ENCODE peak calls at places on chromosomes 2 and 18, in six cellular contexts. One of them, this sample, is unnamed.

GRCh38 chr18:7635948-7636347 is 68.8 kb downstream of the PTPRM start:
- DNase-seq in GM20000: no peak
- DNase-seq in H9: no peak
- DNase-seq in RWPE1: no peak
- DNase-seq in sigmoid colon: no peak
- DNase-seq in right atrium auricular region: no peak
- DNase-seq in this sample: no peak

GRCh38 chr2:105258835-105259350 is 17.4 kb downstream of the GPR45 start:
- DNase-seq in GM20000: no peak
- DNase-seq in H9: no peak
- DNase-seq in RWPE1: no peak
- DNase-seq in sigmoid colon: no peak
- DNase-seq in right atrium auricular region: no peak
- DNase-seq in this sample: no peak

GRCh38 chr18:45686892-45687611 is 36.9 kb upstream of the SLC14A1 start:
- DNase-seq in GM20000: peak; percentile 67
- DNase-seq in H9: no peak
- DNase-seq in RWPE1: no peak
- DNase-seq in sigmoid colon: no peak
- DNase-seq in right atrium auricular region: no peak
- DNase-seq in this sample: no peak

GRCh38 chr2:85326406-85326945 is 1.3 kb downstream of the TGOLN2 start:
- DNase-seq in GM20000: peak; percentile 59
- DNase-seq in H9: no peak
- DNase-seq in RWPE1: peak; percentile 10
- DNase-seq in sigmoid colon: no peak
- DNase-seq in right atrium auricular region: no peak
- DNase-seq in this sample: no peak

GRCh38 chr2:170252414-170252813 is 74.5 kb downstream of the MYO3B start:
- DNase-seq in GM20000: no peak
- DNase-seq in H9: no peak
- DNase-seq in RWPE1: no peak
- DNase-seq in sigmoid colon: no peak
- DNase-seq in right atrium auricular region: no peak
- DNase-seq in this sample: no peak

GRCh38 chr2:134385195-134385594 is 131.3 kb downstream of the MGAT5 start:
- DNase-seq in GM20000: no peak
- DNase-seq in H9: no peak
- DNase-seq in RWPE1: no peak
- DNase-seq in sigmoid colon: no peak
- DNase-seq in right atrium auricular region: no peak
- DNase-seq in this sample: no peak

GRCh38 chr18:46174317-46175039 is 70.3 kb downstream of the HAUS1 start:
- DNase-seq in GM20000: peak; percentile 68
- DNase-seq in H9: peak; percentile 43
- DNase-seq in RWPE1: peak; percentile 32
- DNase-seq in sigmoid colon: no peak
- DNase-seq in right atrium auricular region: no peak
- DNase-seq in this sample: no peak

GRCh38 chr2:19900536-19901200 is 1.1 kb downstream of the TTC32 start:
- DNase-seq in GM20000: no peak
- DNase-seq in H9: no peak
- DNase-seq in RWPE1: peak; percentile 33
- DNase-seq in sigmoid colon: no peak
- DNase-seq in right atrium auricular region: no peak
- DNase-seq in this sample: no peak

GRCh38 chr2:23399674-23400261 is 14.8 kb downstream of the KLHL29 start:
- DNase-seq in GM20000: peak; percentile 52
- DNase-seq in H9: no peak
- DNase-seq in RWPE1: no peak
- DNase-seq in sigmoid colon: no peak
- DNase-seq in right atrium auricular region: no peak
- DNase-seq in this sample: no peak

GRCh38 chr2:28163627-28164279 is 228.9 kb upstream of the FOSL2 start:
- DNase-seq in GM20000: no peak
- DNase-seq in H9: no peak
- DNase-seq in RWPE1: no peak
- DNase-seq in sigmoid colon: peak; percentile 63
- DNase-seq in right atrium auricular region: no peak
- DNase-seq in this sample: no peak

GRCh38 chr2:215812966-215813365 is 200.4 kb downstream of the MREG start:
- DNase-seq in GM20000: no peak
- DNase-seq in H9: no peak
- DNase-seq in RWPE1: peak; percentile 50
- DNase-seq in sigmoid colon: no peak
- DNase-seq in right atrium auricular region: no peak
- DNase-seq in this sample: no peak

GRCh38 chr2:219656523-219656922 is 29.1 kb downstream of the SLC4A3 start:
- DNase-seq in GM20000: no peak
- DNase-seq in H9: no peak
- DNase-seq in RWPE1: no peak
- DNase-seq in sigmoid colon: no peak
- DNase-seq in right atrium auricular region: no peak
- DNase-seq in this sample: no peak

GRCh38 chr2:240444464-240444863 is 9.0 kb downstream of the GPC1 start:
- DNase-seq in GM20000: no peak
- DNase-seq in H9: no peak
- DNase-seq in RWPE1: no peak
- DNase-seq in sigmoid colon: no peak
- DNase-seq in right atrium auricular region: no peak
- DNase-seq in this sample: no peak

GRCh38 chr2:67487993-67488392 is 90.9 kb downstream of the ETAA1 start:
- DNase-seq in GM20000: no peak
- DNase-seq in H9: no peak
- DNase-seq in RWPE1: no peak
- DNase-seq in sigmoid colon: no peak
- DNase-seq in right atrium auricular region: no peak
- DNase-seq in this sample: no peak

GRCh38 chr2:182870227-182870626 is 3.8 kb upstream of the FRZB start:
- DNase-seq in GM20000: peak; percentile 29
- DNase-seq in H9: peak; percentile 76
- DNase-seq in RWPE1: no peak
- DNase-seq in sigmoid colon: no peak
- DNase-seq in right atrium auricular region: no peak
- DNase-seq in this sample: no peak

GRCh38 chr2:12340164-12340563 is 376.6 kb upstream of the TRIB2 start:
- DNase-seq in GM20000: no peak
- DNase-seq in H9: no peak
- DNase-seq in RWPE1: no peak
- DNase-seq in sigmoid colon: no peak
- DNase-seq in right atrium auricular region: no peak
- DNase-seq in this sample: no peak

GRCh38 chr2:50438293-50438692 is 593.6 kb downstream of the NRXN1 start:
- DNase-seq in GM20000: no peak
- DNase-seq in H9: no peak
- DNase-seq in RWPE1: no peak
- DNase-seq in sigmoid colon: no peak
- DNase-seq in right atrium auricular region: no peak
- DNase-seq in this sample: no peak

GRCh38 chr2:148020036-148020357 is 540 bp downstream of the ORC4 start:
- DNase-seq in GM20000: peak; percentile 21
- DNase-seq in H9: no peak
- DNase-seq in RWPE1: no peak
- DNase-seq in sigmoid colon: no peak
- DNase-seq in right atrium auricular region: no peak
- DNase-seq in this sample: no peak

GRCh38 chr2:25445464-25445863 is 103.7 kb upstream of the DNMT3A start:
- DNase-seq in GM20000: no peak
- DNase-seq in H9: peak; percentile 34
- DNase-seq in RWPE1: no peak
- DNase-seq in sigmoid colon: no peak
- DNase-seq in right atrium auricular region: no peak
- DNase-seq in this sample: no peak

GRCh38 chr2:231708773-231709635 is 679 bp downstream of the PTMA start:
- DNase-seq in GM20000: peak; percentile 48
- DNase-seq in H9: no peak
- DNase-seq in RWPE1: no peak
- DNase-seq in sigmoid colon: no peak
- DNase-seq in right atrium auricular region: no peak
- DNase-seq in this sample: no peak

GRCh38 chr2:177263451-177264208 is 897 bp downstream of the NFE2L2 start:
- DNase-seq in GM20000: peak; percentile 85
- DNase-seq in H9: peak; percentile 85
- DNase-seq in RWPE1: peak; percentile 86
- DNase-seq in sigmoid colon: peak; percentile 99
- DNase-seq in right atrium auricular region: peak; percentile 99
- DNase-seq in this sample: peak; percentile 99

GRCh38 chr2:43623052-43623451 is 14.0 kb upstream of the PLEKHH2 start:
- DNase-seq in GM20000: no peak
- DNase-seq in H9: no peak
- DNase-seq in RWPE1: no peak
- DNase-seq in sigmoid colon: peak; percentile 85
- DNase-seq in right atrium auricular region: peak; percentile 64
- DNase-seq in this sample: no peak

GRCh38 chr2:175363719-175364118 is 182.2 kb upstream of the ATP5MC3 start:
- DNase-seq in GM20000: no peak
- DNase-seq in H9: no peak
- DNase-seq in RWPE1: no peak
- DNase-seq in sigmoid colon: no peak
- DNase-seq in right atrium auricular region: no peak
- DNase-seq in this sample: no peak

GRCh38 chr18:8798996-8799395 is 93.6 kb downstream of the MTCL1 start:
- DNase-seq in GM20000: no peak
- DNase-seq in H9: no peak
- DNase-seq in RWPE1: no peak
- DNase-seq in sigmoid colon: no peak
- DNase-seq in right atrium auricular region: no peak
- DNase-seq in this sample: no peak

DNA sequence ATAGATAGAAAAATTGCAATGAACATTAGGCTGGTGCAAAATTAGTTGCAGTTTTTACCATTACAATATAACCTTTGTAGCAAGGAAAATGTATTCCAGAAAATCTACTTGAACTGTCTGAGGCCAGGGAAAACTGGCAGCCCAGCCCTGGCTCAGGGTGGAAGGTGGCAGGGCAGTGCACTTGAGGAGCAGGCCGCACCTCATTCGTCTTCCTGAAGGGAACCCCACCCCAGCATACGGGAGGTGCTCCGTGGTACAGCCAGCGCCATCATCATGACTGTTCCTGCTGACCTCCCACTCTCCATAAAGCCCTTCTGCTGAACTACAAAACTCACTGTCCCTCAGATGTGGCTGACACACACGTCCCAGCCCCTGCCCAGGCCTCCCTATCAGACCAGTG is 65.9 kb upstream of the TFCP2L1 start:
- DNase-seq in GM20000: no peak
- DNase-seq in H9: no peak
- DNase-seq in RWPE1: no peak
- DNase-seq in sigmoid colon: peak; percentile 34
- DNase-seq in right atrium auricular region: no peak
- DNase-seq in this sample: no peak
- TF ChIP-seq CTCF in GM20000: no peak
- TF ChIP-seq CTCF in H9: no peak
- TF ChIP-seq CTCF in RWPE1: no peak
- TF ChIP-seq CTCF in sigmoid colon: no peak
- TF ChIP-seq CTCF in right atrium auricular region: no peak
- TF ChIP-seq CTCF in this sample: no peak

DNA sequence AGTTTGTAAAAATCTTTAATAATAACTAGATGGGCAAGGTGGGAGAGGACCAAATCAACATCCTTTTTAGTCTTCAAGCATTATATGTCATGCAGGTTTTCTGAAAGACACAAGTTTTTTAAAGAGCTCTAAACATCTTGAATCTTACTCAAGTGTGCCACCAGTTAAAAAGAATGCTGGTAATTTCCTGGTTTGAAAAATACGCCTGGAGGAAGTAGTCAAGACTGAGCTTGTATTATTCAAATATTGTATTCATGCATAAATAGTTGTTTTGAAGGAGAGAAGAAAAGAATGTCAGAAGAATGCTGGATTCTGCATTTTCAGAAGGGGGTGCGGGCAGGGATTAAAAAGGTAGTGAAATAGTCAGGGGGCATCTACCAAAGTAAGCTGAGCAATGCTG is 90.7 kb downstream of the WDPCP start:
- DNase-seq in GM20000: no peak
- DNase-seq in H9: no peak
- DNase-seq in RWPE1: no peak
- DNase-seq in sigmoid colon: no peak
- DNase-seq in right atrium auricular region: no peak
- DNase-seq in this sample: no peak
- TF ChIP-seq CTCF in GM20000: no peak
- TF ChIP-seq CTCF in H9: no peak
- TF ChIP-seq CTCF in RWPE1: no peak
- TF ChIP-seq CTCF in sigmoid colon: no peak
- TF ChIP-seq CTCF in right atrium auricular region: no peak
- TF ChIP-seq CTCF in this sample: no peak

GRCh38 chr2:116674188-116674587 is 1140.3 kb upstream of the DDX18 start:
- DNase-seq in GM20000: no peak
- DNase-seq in H9: no peak
- DNase-seq in RWPE1: no peak
- DNase-seq in sigmoid colon: no peak
- DNase-seq in right atrium auricular region: no peak
- DNase-seq in this sample: no peak

GRCh38 chr2:116669782-116670181 is 1144.7 kb upstream of the DDX18 start:
- DNase-seq in GM20000: no peak
- DNase-seq in H9: no peak
- DNase-seq in RWPE1: peak; percentile 14
- DNase-seq in sigmoid colon: no peak
- DNase-seq in right atrium auricular region: no peak
- DNase-seq in this sample: no peak

GRCh38 chr2:116668691-116669090 is 1145.8 kb upstream of the DDX18 start:
- DNase-seq in GM20000: no peak
- DNase-seq in H9: no peak
- DNase-seq in RWPE1: no peak
- DNase-seq in sigmoid colon: no peak
- DNase-seq in right atrium auricular region: no peak
- DNase-seq in this sample: no peak
- TF ChIP-seq CTCF in GM20000: no peak
- TF ChIP-seq CTCF in H9: no peak
- TF ChIP-seq CTCF in RWPE1: no peak
- TF ChIP-seq CTCF in sigmoid colon: no peak
- TF ChIP-seq CTCF in right atrium auricular region: no peak
- TF ChIP-seq CTCF in this sample: no peak

GRCh38 chr2:234476766-234477165 is 20.1 kb downstream of the ARL4C start:
- DNase-seq in GM20000: no peak
- DNase-seq in H9: no peak
- DNase-seq in RWPE1: no peak
- DNase-seq in sigmoid colon: no peak
- DNase-seq in right atrium auricular region: no peak
- DNase-seq in this sample: no peak
- TF ChIP-seq CTCF in GM20000: no peak
- TF ChIP-seq CTCF in H9: peak; percentile 35
- TF ChIP-seq CTCF in RWPE1: no peak
- TF ChIP-seq CTCF in sigmoid colon: no peak
- TF ChIP-seq CTCF in right atrium auricular region: no peak
- TF ChIP-seq CTCF in this sample: no peak

DNA sequence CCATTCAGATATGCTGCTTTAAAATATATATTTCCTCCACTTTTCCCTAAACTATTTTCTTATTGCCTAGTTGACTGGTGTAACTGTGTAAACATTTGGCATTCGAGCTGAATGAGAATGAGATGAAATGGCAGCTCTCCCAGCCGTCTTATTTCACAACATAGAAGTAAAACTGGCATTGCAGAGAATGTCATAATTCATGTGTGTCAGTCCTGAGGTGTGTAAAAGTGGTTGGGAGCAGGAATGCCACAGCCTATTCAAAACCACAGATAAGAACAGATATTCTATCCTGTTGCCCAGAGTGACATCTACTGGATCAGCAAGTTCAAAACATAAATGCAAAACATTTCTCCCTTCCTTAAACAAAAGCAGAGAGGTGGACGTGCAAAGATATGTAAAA is 565.5 kb upstream of the CHAC2 start:
- DNase-seq in GM20000: no peak
- DNase-seq in H9: no peak
- DNase-seq in RWPE1: peak; percentile 56
- DNase-seq in sigmoid colon: no peak
- DNase-seq in right atrium auricular region: no peak
- DNase-seq in this sample: no peak
- TF ChIP-seq CTCF in GM20000: no peak
- TF ChIP-seq CTCF in H9: no peak
- TF ChIP-seq CTCF in RWPE1: peak; percentile 42
- TF ChIP-seq CTCF in sigmoid colon: no peak
- TF ChIP-seq CTCF in right atrium auricular region: peak; percentile 34
- TF ChIP-seq CTCF in this sample: peak; percentile 43

This sample was measured in osteocyte.